ENCODE peak calls at places on chromosome 15, in five cellular contexts. One of them, this sample, is unnamed.

GRCh38 chr15:88985547-88986393 is 72.6 kb upstream of the MFGE8 start:
- DNase-seq in mucosa of descending colon: no peak
- DNase-seq in heart left ventricle: no peak
- DNase-seq in cardiac muscle cell: no peak
- DNase-seq in brain microvascular endothelial cell: no peak
- DNase-seq in this sample: no peak

GRCh38 chr15:84828433-84828908 is 11.3 kb downstream of the ALPK3 start:
- DNase-seq in mucosa of descending colon: no peak
- DNase-seq in heart left ventricle: peak; percentile 66
- DNase-seq in cardiac muscle cell: peak; percentile 36
- DNase-seq in brain microvascular endothelial cell: no peak
- DNase-seq in this sample: no peak

GRCh38 chr15:59797756-59798604 is 108.9 kb upstream of the BNIP2 start:
- DNase-seq in mucosa of descending colon: no peak
- DNase-seq in heart left ventricle: no peak
- DNase-seq in cardiac muscle cell: no peak
- DNase-seq in brain microvascular endothelial cell: no peak
- DNase-seq in this sample: peak; percentile 7

GRCh38 chr15:71072423-71072822 is 42.8 kb upstream of the THSD4 start:
- DNase-seq in mucosa of descending colon: no peak
- DNase-seq in heart left ventricle: no peak
- DNase-seq in cardiac muscle cell: no peak
- DNase-seq in brain microvascular endothelial cell: no peak
- DNase-seq in this sample: no peak

GRCh38 chr15:79154491-79155182 is 64.1 kb upstream of the RASGRF1 start:
- DNase-seq in mucosa of descending colon: no peak
- DNase-seq in heart left ventricle: no peak
- DNase-seq in cardiac muscle cell: peak; percentile 40
- DNase-seq in brain microvascular endothelial cell: no peak
- DNase-seq in this sample: no peak

GRCh38 chr15:66996099-66996498 is 69.3 kb upstream of the SMAD3 start:
- DNase-seq in mucosa of descending colon: no peak
- DNase-seq in heart left ventricle: no peak
- DNase-seq in cardiac muscle cell: no peak
- DNase-seq in brain microvascular endothelial cell: no peak
- DNase-seq in this sample: no peak

GRCh38 chr15:66294932-66295235 is 1.5 kb downstream of the DIS3L start:
- DNase-seq in mucosa of descending colon: no peak
- DNase-seq in heart left ventricle: no peak
- DNase-seq in cardiac muscle cell: no peak
- DNase-seq in brain microvascular endothelial cell: peak; percentile 15
- DNase-seq in this sample: no peak

GRCh38 chr15:90286678-90287077 is 21.2 kb downstream of the NGRN start:
- DNase-seq in mucosa of descending colon: no peak
- DNase-seq in heart left ventricle: no peak
- DNase-seq in cardiac muscle cell: peak; percentile 35
- DNase-seq in brain microvascular endothelial cell: no peak
- DNase-seq in this sample: no peak

GRCh38 chr15:80992436-80992835 is 2.8 kb upstream of the MESD start:
- DNase-seq in mucosa of descending colon: no peak
- DNase-seq in heart left ventricle: no peak
- DNase-seq in cardiac muscle cell: no peak
- DNase-seq in brain microvascular endothelial cell: no peak
- DNase-seq in this sample: no peak

GRCh38 chr15:51876169-51876568 is 46.7 kb downstream of the TMOD3 start:
- DNase-seq in mucosa of descending colon: no peak
- DNase-seq in heart left ventricle: no peak
- DNase-seq in cardiac muscle cell: no peak
- DNase-seq in brain microvascular endothelial cell: no peak
- DNase-seq in this sample: no peak

GRCh38 chr15:39785139-39785538 is 2.5 kb upstream of the FSIP1 start:
- DNase-seq in mucosa of descending colon: no peak
- DNase-seq in heart left ventricle: no peak
- DNase-seq in cardiac muscle cell: no peak
- DNase-seq in brain microvascular endothelial cell: no peak
- DNase-seq in this sample: no peak

GRCh38 chr15:65954289-65954741 is 85.0 kb downstream of the RAB11A start:
- DNase-seq in mucosa of descending colon: no peak
- DNase-seq in heart left ventricle: no peak
- DNase-seq in cardiac muscle cell: no peak
- DNase-seq in brain microvascular endothelial cell: no peak
- DNase-seq in this sample: no peak

GRCh38 chr15:26767169-26767670 is 5.6 kb downstream of the GABRB3 start:
- DNase-seq in mucosa of descending colon: no peak
- DNase-seq in heart left ventricle: no peak
- DNase-seq in cardiac muscle cell: peak; percentile 7
- DNase-seq in brain microvascular endothelial cell: no peak
- DNase-seq in this sample: no peak

GRCh38 chr15:31228980-31229826 is 97.4 kb upstream of the KLF13 start:
- DNase-seq in mucosa of descending colon: peak; percentile 85
- DNase-seq in heart left ventricle: peak; percentile 51
- DNase-seq in cardiac muscle cell: peak; percentile 48
- DNase-seq in brain microvascular endothelial cell: no peak
- DNase-seq in this sample: peak; percentile 85

GRCh38 chr15:89244512-89244869 is 712 bp downstream of the FANCI start:
- DNase-seq in mucosa of descending colon: no peak
- DNase-seq in heart left ventricle: no peak
- DNase-seq in cardiac muscle cell: peak; percentile 3
- DNase-seq in brain microvascular endothelial cell: no peak
- DNase-seq in this sample: no peak

GRCh38 chr15:67176195-67176971 is 78.1 kb downstream of the AAGAB start:
- DNase-seq in mucosa of descending colon: peak; percentile 49
- DNase-seq in heart left ventricle: peak; percentile 83
- DNase-seq in cardiac muscle cell: peak; percentile 91
- DNase-seq in brain microvascular endothelial cell: no peak
- DNase-seq in this sample: no peak

GRCh38 chr15:30791239-30791638 is 112.5 kb upstream of the FAN1 start:
- DNase-seq in mucosa of descending colon: no peak
- DNase-seq in heart left ventricle: no peak
- DNase-seq in cardiac muscle cell: no peak
- DNase-seq in brain microvascular endothelial cell: no peak
- DNase-seq in this sample: no peak

GRCh38 chr15:65460948-65461347 is 38.2 kb upstream of the IGDCC4 start:
- DNase-seq in mucosa of descending colon: no peak
- DNase-seq in heart left ventricle: no peak
- DNase-seq in cardiac muscle cell: no peak
- DNase-seq in brain microvascular endothelial cell: peak; percentile 30
- DNase-seq in this sample: no peak

GRCh38 chr15:78374436-78375393 is 34.6 kb downstream of the CRABP1 start:
- DNase-seq in mucosa of descending colon: peak; percentile 90
- DNase-seq in heart left ventricle: no peak
- DNase-seq in cardiac muscle cell: no peak
- DNase-seq in brain microvascular endothelial cell: no peak
- DNase-seq in this sample: no peak

GRCh38 chr15:80072285-80072684 is 12.8 kb downstream of the ZFAND6 start:
- DNase-seq in mucosa of descending colon: no peak
- DNase-seq in heart left ventricle: no peak
- DNase-seq in cardiac muscle cell: peak; percentile 85
- DNase-seq in brain microvascular endothelial cell: peak; percentile 77
- DNase-seq in this sample: no peak

GRCh38 chr15:75578948-75579908 is at the start of gene PTPN9:
- DNase-seq in mucosa of descending colon: peak; percentile 84
- DNase-seq in heart left ventricle: peak; percentile 89
- DNase-seq in cardiac muscle cell: peak; percentile 91
- DNase-seq in brain microvascular endothelial cell: peak; percentile 72
- DNase-seq in this sample: peak; percentile 83

GRCh38 chr15:73804421-73804820 is 51.3 kb upstream of the INSYN1 start:
- DNase-seq in mucosa of descending colon: no peak
- DNase-seq in heart left ventricle: no peak
- DNase-seq in cardiac muscle cell: no peak
- DNase-seq in brain microvascular endothelial cell: no peak
- DNase-seq in this sample: no peak

GRCh38 chr15:74511583-74511982 is 29.4 kb upstream of the ARID3B start:
- DNase-seq in mucosa of descending colon: no peak
- DNase-seq in heart left ventricle: no peak
- DNase-seq in cardiac muscle cell: no peak
- DNase-seq in brain microvascular endothelial cell: no peak
- DNase-seq in this sample: no peak

GRCh38 chr15:29787767-29788166 is 34.5 kb downstream of the TJP1 start:
- DNase-seq in mucosa of descending colon: no peak
- DNase-seq in heart left ventricle: no peak
- DNase-seq in cardiac muscle cell: no peak
- DNase-seq in brain microvascular endothelial cell: no peak
- DNase-seq in this sample: no peak

GRCh38 chr15:59208850-59209249 is 2.2 kb downstream of the LDHAL6B start:
- DNase-seq in mucosa of descending colon: no peak
- DNase-seq in heart left ventricle: no peak
- DNase-seq in cardiac muscle cell: no peak
- DNase-seq in brain microvascular endothelial cell: no peak
- DNase-seq in this sample: no peak

GRCh38 chr15:38217788-38218609 is 34.6 kb upstream of the SPRED1 start:
- DNase-seq in mucosa of descending colon: no peak
- DNase-seq in heart left ventricle: no peak
- DNase-seq in cardiac muscle cell: no peak
- DNase-seq in brain microvascular endothelial cell: no peak
- DNase-seq in this sample: no peak
- TF ChIP-seq CTCF in mucosa of descending colon: no peak
- TF ChIP-seq CTCF in heart left ventricle: no peak
- TF ChIP-seq CTCF in cardiac muscle cell: no peak
- TF ChIP-seq CTCF in brain microvascular endothelial cell: no peak
- TF ChIP-seq CTCF in this sample: no peak

DNA sequence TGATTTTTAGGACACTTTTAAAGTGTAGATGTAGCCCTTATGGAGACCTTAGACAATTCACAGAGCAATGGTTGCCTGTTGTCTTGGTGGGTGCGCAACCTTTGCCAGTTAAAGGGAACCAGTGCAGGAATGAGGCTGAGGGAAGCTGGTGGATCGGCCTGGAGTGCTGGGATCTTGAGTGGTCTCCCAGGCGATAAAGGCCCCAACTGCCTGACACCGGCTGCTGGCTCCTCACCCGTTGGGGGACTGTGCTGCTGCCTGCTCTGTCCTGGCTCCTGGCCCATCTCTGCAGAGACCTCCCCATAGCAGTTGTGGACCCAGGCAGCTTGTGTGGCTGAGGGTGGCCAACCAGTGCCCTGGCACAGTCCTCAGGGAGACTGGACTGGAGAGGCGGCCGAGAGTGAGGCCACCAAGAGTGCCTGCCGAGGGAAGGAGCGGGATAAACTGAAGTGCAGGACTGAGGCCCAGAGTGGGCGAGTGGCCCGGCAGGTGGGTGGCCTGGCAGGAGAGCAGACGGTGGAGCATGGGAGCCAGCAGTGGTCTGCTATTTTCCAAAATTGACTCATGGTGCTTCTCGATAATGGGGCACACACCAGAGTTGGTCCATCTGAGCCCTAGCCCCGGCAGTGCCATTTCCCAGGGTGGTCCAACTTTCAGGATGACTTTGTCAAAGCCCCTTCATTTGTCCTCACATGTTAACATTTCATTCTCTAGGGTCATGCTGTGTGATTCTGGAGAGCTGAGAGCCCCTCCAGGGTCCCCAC is 2.1 kb downstream of the ALDH1A3 start:
- DNase-seq in mucosa of descending colon: no peak
- DNase-seq in heart left ventricle: no peak
- DNase-seq in cardiac muscle cell: no peak
- DNase-seq in brain microvascular endothelial cell: no peak
- DNase-seq in this sample: no peak
- H3K4me3 ChIP-seq in mucosa of descending colon: no peak overlapping the region
- H3K4me3 ChIP-seq in heart left ventricle: no peak overlapping the region
- H3K4me3 ChIP-seq in cardiac muscle cell: no peak overlapping the region
- H3K4me3 ChIP-seq in brain microvascular endothelial cell: no peak overlapping the region
- H3K4me3 ChIP-seq in this sample: no peak overlapping the region

DNA sequence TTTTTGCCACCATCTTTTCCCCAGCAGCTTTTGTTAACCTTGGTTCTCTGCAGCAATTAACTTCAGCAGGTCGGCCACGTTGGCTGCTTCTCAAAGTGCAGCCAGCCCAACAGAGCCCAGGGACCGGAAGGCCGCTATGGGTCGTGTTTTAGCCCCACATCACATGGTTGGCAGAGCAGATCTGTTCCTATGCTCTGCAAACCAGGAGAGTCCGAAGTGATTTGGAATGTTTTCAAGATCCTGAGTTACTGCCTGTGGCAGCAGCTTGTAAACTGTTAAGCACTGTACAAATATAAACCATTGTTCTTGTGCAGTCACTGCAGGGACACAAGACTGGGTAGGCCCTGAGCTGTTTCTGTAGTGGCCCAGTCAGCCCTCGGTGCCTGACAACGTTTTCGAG is 69.6 kb upstream of the MYZAP start:
- DNase-seq in mucosa of descending colon: no peak
- DNase-seq in heart left ventricle: peak; percentile 66
- DNase-seq in cardiac muscle cell: no peak
- DNase-seq in brain microvascular endothelial cell: no peak
- DNase-seq in this sample: no peak
- H3K36me3 ChIP-seq in mucosa of descending colon: no peaks in the 10 kb centered on the region
- H3K36me3 ChIP-seq in heart left ventricle: no peaks in the 10 kb centered on the region
- H3K36me3 ChIP-seq in cardiac muscle cell: peaks cover 70% of the 10 kb centered on the region
- H3K36me3 ChIP-seq in brain microvascular endothelial cell: no peaks in the 10 kb centered on the region
- H3K36me3 ChIP-seq in this sample: no peaks in the 10 kb centered on the region

DNA sequence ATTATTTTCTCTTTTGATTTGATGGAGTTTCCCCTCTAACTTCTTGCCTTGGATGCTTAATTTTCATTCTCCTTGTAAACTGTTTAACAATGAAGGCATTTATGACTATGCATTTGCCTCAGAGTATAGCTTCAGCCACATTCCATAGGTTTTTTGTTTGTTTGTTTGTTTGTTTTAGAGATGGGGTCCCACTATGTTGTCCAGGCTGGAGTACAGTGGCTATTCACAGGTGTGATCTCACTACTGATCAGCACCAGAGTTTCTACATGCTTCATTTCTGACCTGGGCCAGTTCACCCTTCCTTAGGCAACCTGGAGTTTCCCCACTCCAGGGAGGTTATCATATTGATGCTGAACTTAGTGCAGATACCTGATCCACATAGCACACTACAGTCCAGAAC is 4.1 kb downstream of the SECISBP2L start:
- DNase-seq in mucosa of descending colon: no peak
- DNase-seq in heart left ventricle: no peak
- DNase-seq in cardiac muscle cell: no peak
- DNase-seq in brain microvascular endothelial cell: no peak
- DNase-seq in this sample: no peak
- TF ChIP-seq CTCF in mucosa of descending colon: no peak
- TF ChIP-seq CTCF in heart left ventricle: no peak
- TF ChIP-seq CTCF in cardiac muscle cell: no peak
- TF ChIP-seq CTCF in brain microvascular endothelial cell: no peak
- TF ChIP-seq CTCF in this sample: no peak